ENCODE peak calls at places on chromosomes 1 and 21, in six cellular contexts. O is BE2C; E is naive thymus-derived CD4-positive, alpha-beta T cell; C is mammary epithelial cell; Y is neural crest cell; Q is A549. U is an unnamed sample.

GRCh38 chr1:164895026-164895907 is 336.3 kb downstream of the PBX1 start:
- DNase-seq in Y (no peak), E (no peak), Q (no peak), O (no peak), C (no peak), U (no peak)

GRCh38 chr1:159851386-159851785 is 11.1 kb downstream of the VSIG8 start:
- DNase-seq in Y (no peak), O (no peak), C (no peak), Q (no peak), E (no peak), U (no peak)

GRCh38 chr1:234544094-234544579 is 65.2 kb upstream of the TARBP1 start:
- DNase-seq in C (peak; percentile 77), Q (no peak), Y (no peak), O (peak; percentile 94), E (peak; percentile 66), U (peak; percentile 91)

GRCh38 chr21:33984021-33984481 is 68.4 kb upstream of the ATP5PO start:
- DNase-seq in C (no peak), O (no peak), Y (no peak), E (no peak), Q (no peak), U (no peak)

GRCh38 chr1:160973491-160973890 is 18.9 kb upstream of the ITLN2 start:
- DNase-seq in O (no peak), Y (no peak), C (no peak), E (no peak), Q (no peak), U (no peak)

GRCh38 chr1:69455718-69456117 is 112.0 kb upstream of the LRRC7 start:
- DNase-seq in Y (no peak), O (no peak), E (no peak), Q (no peak), C (no peak), U (no peak)

GRCh38 chr1:102085896-102086295 is 89.2 kb upstream of the OLFM3 start:
- DNase-seq in O (no peak), E (no peak), C (peak; percentile 86), Y (no peak), Q (no peak), U (no peak)

GRCh38 chr21:41562101-41563000 is 54.4 kb upstream of the TMPRSS2 start:
- DNase-seq in E (no peak), Y (no peak), Q (no peak), O (no peak), C (no peak), U (peak; percentile 67)

GRCh38 chr21:43948740-43949498 is 63.2 kb upstream of the TRAPPC10 start:
- DNase-seq in C (no peak), Y (no peak), Q (no peak), E (no peak), O (no peak), U (no peak)